ENCODE peak calls at places on chromosomes 4 and X, in ten cellular contexts. One of them, this sample, is unnamed.

GRCh38 chr4:87521757-87522374 is 7.3 kb downstream of the SPARCL1 start:
- DNase-seq in AG09319: no peak
- DNase-seq in GM13977: peak; percentile 16
- DNase-seq in cardiac muscle cell: no peak
- DNase-seq in keratinocyte: peak; percentile 13
- DNase-seq in mammary epithelial cell: peak; percentile 90
- DNase-seq in WTC11: no peak
- DNase-seq in HL-60: no peak
- DNase-seq in GM12865: peak; percentile 54
- DNase-seq in stomach: no peak
- DNase-seq in this sample: no peak

GRCh38 chr4:186743261-186743660 is 19.6 kb upstream of the FAT1 start:
- DNase-seq in AG09319: no peak
- DNase-seq in GM13977: no peak
- DNase-seq in cardiac muscle cell: no peak
- DNase-seq in keratinocyte: no peak
- DNase-seq in mammary epithelial cell: no peak
- DNase-seq in WTC11: no peak
- DNase-seq in HL-60: no peak
- DNase-seq in GM12865: no peak
- DNase-seq in stomach: no peak
- DNase-seq in this sample: no peak

GRCh38 chr4:145484240-145484846 is 2.7 kb downstream of the SMAD1 start:
- DNase-seq in AG09319: no peak
- DNase-seq in GM13977: no peak
- DNase-seq in cardiac muscle cell: no peak
- DNase-seq in keratinocyte: no peak
- DNase-seq in mammary epithelial cell: no peak
- DNase-seq in WTC11: no peak
- DNase-seq in HL-60: no peak
- DNase-seq in GM12865: no peak
- DNase-seq in stomach: no peak
- DNase-seq in this sample: no peak

GRCh38 chr4:74874785-74875367 is 58.0 kb upstream of the PARM1 start:
- DNase-seq in AG09319: peak; percentile 49
- DNase-seq in GM13977: peak; percentile 36
- DNase-seq in cardiac muscle cell: peak; percentile 83
- DNase-seq in keratinocyte: peak; percentile 52
- DNase-seq in mammary epithelial cell: peak; percentile 66
- DNase-seq in WTC11: peak; percentile 13
- DNase-seq in HL-60: peak; percentile 26
- DNase-seq in GM12865: peak; percentile 82
- DNase-seq in stomach: peak; percentile 27
- DNase-seq in this sample: peak; percentile 23

GRCh38 chr4:181756451-181756850 is 486.8 kb upstream of the TENM3 start:
- DNase-seq in AG09319: no peak
- DNase-seq in GM13977: no peak
- DNase-seq in cardiac muscle cell: peak; percentile 23
- DNase-seq in keratinocyte: no peak
- DNase-seq in mammary epithelial cell: no peak
- DNase-seq in WTC11: no peak
- DNase-seq in HL-60: no peak
- DNase-seq in GM12865: no peak
- DNase-seq in stomach: no peak
- DNase-seq in this sample: no peak

GRCh38 chr4:86664959-86665358 is 70.8 kb downstream of the PTPN13 start:
- DNase-seq in AG09319: peak; percentile 28
- DNase-seq in GM13977: no peak
- DNase-seq in cardiac muscle cell: no peak
- DNase-seq in keratinocyte: peak; percentile 15
- DNase-seq in mammary epithelial cell: peak; percentile 69
- DNase-seq in WTC11: no peak
- DNase-seq in HL-60: no peak
- DNase-seq in GM12865: peak; percentile 34
- DNase-seq in stomach: no peak
- DNase-seq in this sample: no peak

GRCh38 chrX:133246921-133247320 is 28.8 kb upstream of the TFDP3 start:
- DNase-seq in AG09319: no peak
- DNase-seq in GM13977: no peak
- DNase-seq in cardiac muscle cell: no peak
- DNase-seq in keratinocyte: no peak
- DNase-seq in mammary epithelial cell: no peak
- DNase-seq in WTC11: no peak
- DNase-seq in HL-60: no peak
- DNase-seq in GM12865: no peak
- DNase-seq in stomach: no peak
- DNase-seq in this sample: no peak

GRCh38 chrX:115988825-115989224 is 181.7 kb upstream of the AGTR2 start:
- DNase-seq in AG09319: no peak
- DNase-seq in GM13977: peak; percentile 15
- DNase-seq in cardiac muscle cell: no peak
- DNase-seq in keratinocyte: no peak
- DNase-seq in mammary epithelial cell: no peak
- DNase-seq in WTC11: no peak
- DNase-seq in HL-60: no peak
- DNase-seq in GM12865: peak; percentile 6
- DNase-seq in stomach: no peak
- DNase-seq in this sample: no peak

GRCh38 chr4:3348621-3349020 is 55.8 kb downstream of the RGS12 start:
- DNase-seq in AG09319: no peak
- DNase-seq in GM13977: no peak
- DNase-seq in cardiac muscle cell: peak; percentile 30
- DNase-seq in keratinocyte: no peak
- DNase-seq in mammary epithelial cell: no peak
- DNase-seq in WTC11: no peak
- DNase-seq in HL-60: no peak
- DNase-seq in GM12865: no peak
- DNase-seq in stomach: no peak
- DNase-seq in this sample: no peak

GRCh38 chrX:124981420-124981819 is 338.3 kb upstream of the TEX13C start:
- DNase-seq in AG09319: no peak
- DNase-seq in GM13977: no peak
- DNase-seq in cardiac muscle cell: no peak
- DNase-seq in keratinocyte: no peak
- DNase-seq in mammary epithelial cell: no peak
- DNase-seq in WTC11: no peak
- DNase-seq in HL-60: no peak
- DNase-seq in GM12865: no peak
- DNase-seq in stomach: no peak
- DNase-seq in this sample: no peak

GRCh38 chr4:113452868-113453620 is 308.5 kb downstream of the CAMK2D start:
- DNase-seq in AG09319: no peak
- DNase-seq in GM13977: no peak
- DNase-seq in cardiac muscle cell: peak; percentile 35
- DNase-seq in keratinocyte: no peak
- DNase-seq in mammary epithelial cell: no peak
- DNase-seq in WTC11: peak; percentile 53
- DNase-seq in HL-60: no peak
- DNase-seq in GM12865: peak; percentile 5
- DNase-seq in stomach: no peak
- DNase-seq in this sample: peak; percentile 54

GRCh38 chr4:53633608-53634007 is 42.3 kb upstream of the LNX1 start:
- DNase-seq in AG09319: no peak
- DNase-seq in GM13977: no peak
- DNase-seq in cardiac muscle cell: no peak
- DNase-seq in keratinocyte: no peak
- DNase-seq in mammary epithelial cell: no peak
- DNase-seq in WTC11: no peak
- DNase-seq in HL-60: peak; percentile 33
- DNase-seq in GM12865: no peak
- DNase-seq in stomach: no peak
- DNase-seq in this sample: no peak

GRCh38 chrX:44897539-44897938 is 24.6 kb downstream of the KDM6A start:
- DNase-seq in AG09319: no peak
- DNase-seq in GM13977: no peak
- DNase-seq in cardiac muscle cell: no peak
- DNase-seq in keratinocyte: no peak
- DNase-seq in mammary epithelial cell: no peak
- DNase-seq in WTC11: no peak
- DNase-seq in HL-60: no peak
- DNase-seq in GM12865: no peak
- DNase-seq in stomach: no peak
- DNase-seq in this sample: no peak

DNA sequence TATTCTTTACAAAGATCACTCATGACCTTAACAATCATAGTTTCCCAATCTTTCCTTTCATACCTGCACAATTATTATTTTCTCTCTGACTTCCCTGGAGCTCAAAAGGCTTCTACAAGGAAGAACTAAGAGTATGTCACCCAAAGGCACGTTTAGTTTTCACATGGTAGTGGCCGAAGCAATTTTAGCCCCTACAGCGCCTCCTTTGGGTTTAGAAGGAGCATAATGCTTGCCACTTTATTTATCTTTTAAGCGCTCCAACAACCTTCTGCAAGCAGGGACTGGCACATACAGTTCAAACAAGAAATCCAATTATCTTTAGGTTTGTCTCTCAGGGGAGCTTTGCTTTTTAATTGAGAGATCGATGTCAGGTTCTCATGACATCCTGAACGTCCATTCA is 42.0 kb upstream of the IGSF1 start:
- DNase-seq in AG09319: no peak
- DNase-seq in GM13977: no peak
- DNase-seq in cardiac muscle cell: no peak
- DNase-seq in keratinocyte: no peak
- DNase-seq in mammary epithelial cell: no peak
- DNase-seq in WTC11: no peak
- DNase-seq in HL-60: no peak
- DNase-seq in GM12865: no peak
- DNase-seq in stomach: no peak
- DNase-seq in this sample: no peak
- TF ChIP-seq CTCF in AG09319: no peak
- TF ChIP-seq CTCF in GM13977: no peak
- TF ChIP-seq CTCF in cardiac muscle cell: no peak
- TF ChIP-seq CTCF in keratinocyte: no peak
- TF ChIP-seq CTCF in mammary epithelial cell: no peak
- TF ChIP-seq CTCF in WTC11: no peak
- TF ChIP-seq CTCF in HL-60: no peak
- TF ChIP-seq CTCF in GM12865: no peak
- TF ChIP-seq CTCF in stomach: no peak
- TF ChIP-seq CTCF in this sample: no peak

GRCh38 chr4:89119836-89120235 is 8.5 kb downstream of the TIGD2 start:
- DNase-seq in AG09319: no peak
- DNase-seq in GM13977: no peak
- DNase-seq in cardiac muscle cell: no peak
- DNase-seq in keratinocyte: no peak
- DNase-seq in mammary epithelial cell: no peak
- DNase-seq in WTC11: no peak
- DNase-seq in HL-60: no peak
- DNase-seq in GM12865: no peak
- DNase-seq in stomach: no peak
- DNase-seq in this sample: no peak
- TF ChIP-seq CTCF in AG09319: no peak
- TF ChIP-seq CTCF in GM13977: no peak
- TF ChIP-seq CTCF in cardiac muscle cell: no peak
- TF ChIP-seq CTCF in keratinocyte: no peak
- TF ChIP-seq CTCF in mammary epithelial cell: no peak
- TF ChIP-seq CTCF in WTC11: no peak
- TF ChIP-seq CTCF in HL-60: no peak
- TF ChIP-seq CTCF in GM12865: no peak
- TF ChIP-seq CTCF in stomach: no peak
- TF ChIP-seq CTCF in this sample: no peak

DNA sequence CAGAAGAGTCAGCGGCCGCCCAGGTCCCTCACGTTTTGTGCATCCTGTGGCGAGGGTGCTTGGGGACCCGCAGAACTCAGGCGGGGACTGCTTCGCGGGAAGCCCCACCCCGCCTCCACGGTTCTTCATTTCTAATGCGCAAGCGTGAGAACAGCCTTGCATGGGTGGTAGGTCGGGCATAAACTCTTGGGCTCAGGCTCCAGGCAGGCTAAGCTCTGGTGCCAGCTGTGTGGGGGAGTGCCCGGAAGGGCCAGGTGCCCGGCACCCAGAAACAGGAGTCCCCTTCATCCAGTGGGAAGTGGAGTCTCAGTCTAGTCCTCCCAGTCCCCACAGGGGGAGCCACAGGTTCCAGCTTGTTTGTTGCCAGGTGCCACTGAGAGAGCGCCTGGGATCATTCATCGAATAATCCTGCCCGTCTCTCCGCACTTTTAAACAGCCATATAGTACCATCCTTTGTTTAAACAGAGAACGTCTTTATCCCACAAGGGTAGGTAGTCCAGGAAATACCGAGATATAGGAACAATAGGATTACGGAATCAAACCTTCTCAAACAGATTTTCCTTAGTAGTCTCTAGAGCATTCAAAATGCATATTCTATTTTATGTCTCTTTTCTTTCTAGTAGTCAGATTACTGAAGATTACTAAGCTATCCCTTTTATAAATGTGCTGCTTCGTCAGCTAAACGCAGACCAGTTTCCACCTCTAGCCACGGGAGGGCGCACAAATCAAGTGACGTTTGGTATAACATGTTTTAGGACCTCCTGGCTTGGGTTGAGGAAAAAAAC is 12.7 kb upstream of the RBBP7 start:
- DNase-seq in AG09319: no peak
- DNase-seq in GM13977: peak; percentile 69
- DNase-seq in cardiac muscle cell: peak; percentile 83
- DNase-seq in keratinocyte: no peak
- DNase-seq in mammary epithelial cell: peak; percentile 66
- DNase-seq in WTC11: peak; percentile 64
- DNase-seq in HL-60: no peak
- DNase-seq in GM12865: peak; percentile 73
- DNase-seq in stomach: peak; percentile 74
- DNase-seq in this sample: peak; percentile 60
- TF ChIP-seq CTCF in AG09319: peak; percentile 69
- TF ChIP-seq CTCF in GM13977: peak; percentile 82
- TF ChIP-seq CTCF in cardiac muscle cell: peak; percentile 56
- TF ChIP-seq CTCF in keratinocyte: peak; percentile 62
- TF ChIP-seq CTCF in mammary epithelial cell: peak; percentile 92
- TF ChIP-seq CTCF in WTC11: peak; percentile 15
- TF ChIP-seq CTCF in HL-60: peak; percentile 50
- TF ChIP-seq CTCF in GM12865: peak; percentile 54
- TF ChIP-seq CTCF in stomach: no peak
- TF ChIP-seq CTCF in this sample: peak; percentile 47

DNA sequence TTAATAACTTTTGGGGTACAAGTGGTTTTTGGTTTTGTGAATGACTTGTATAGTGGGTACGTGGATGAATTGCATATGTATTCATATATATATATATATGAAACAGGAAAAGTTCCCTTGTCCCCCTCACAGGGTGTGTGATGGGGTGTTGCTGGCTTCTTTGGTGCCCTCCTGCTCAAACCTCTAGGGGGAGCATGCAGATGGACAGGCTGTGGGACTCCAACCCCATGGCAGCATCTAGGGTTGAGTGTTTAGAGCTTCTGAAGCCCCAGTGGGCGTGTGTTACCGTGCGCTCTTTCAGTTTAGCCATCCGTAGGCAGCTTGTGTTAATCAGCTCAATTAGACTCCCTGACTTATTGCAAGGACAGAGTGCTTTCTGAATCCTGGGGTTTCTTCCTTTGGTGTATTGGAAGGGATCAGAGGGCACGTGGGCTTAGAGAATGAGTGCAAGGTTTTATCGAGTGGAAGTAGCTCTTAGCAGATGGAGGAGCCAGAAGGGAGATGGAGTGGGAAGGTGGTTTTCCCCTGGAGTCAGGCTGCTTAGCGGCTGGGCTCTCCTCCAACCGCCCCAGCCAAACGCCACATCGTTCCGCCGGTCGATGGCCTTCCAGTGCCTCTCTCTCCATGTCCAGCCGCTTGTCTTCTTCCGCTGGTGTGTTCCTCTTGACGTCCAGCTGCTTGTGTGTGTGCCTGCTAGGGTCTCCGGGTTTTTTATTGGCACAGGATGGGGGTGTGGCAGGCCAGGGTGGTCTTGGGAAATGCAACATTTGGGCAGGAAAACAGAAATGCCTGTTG is 674.4 kb upstream of the LCORL start:
- DNase-seq in AG09319: no peak
- DNase-seq in GM13977: no peak
- DNase-seq in cardiac muscle cell: no peak
- DNase-seq in keratinocyte: no peak
- DNase-seq in mammary epithelial cell: no peak
- DNase-seq in WTC11: peak; percentile 24
- DNase-seq in HL-60: no peak
- DNase-seq in GM12865: peak; percentile 15
- DNase-seq in stomach: no peak
- DNase-seq in this sample: no peak
- TF ChIP-seq CTCF in AG09319: no peak
- TF ChIP-seq CTCF in GM13977: peak; percentile 21
- TF ChIP-seq CTCF in cardiac muscle cell: no peak
- TF ChIP-seq CTCF in keratinocyte: peak; percentile 12
- TF ChIP-seq CTCF in mammary epithelial cell: no peak
- TF ChIP-seq CTCF in WTC11: no peak
- TF ChIP-seq CTCF in HL-60: no peak
- TF ChIP-seq CTCF in GM12865: no peak
- TF ChIP-seq CTCF in stomach: no peak
- TF ChIP-seq CTCF in this sample: no peak

This sample was measured in endothelial cell.